ENCODE peak calls at places on chromosomes 11 and 22, in six cellular contexts. C is breast epithelium, W is fibroblast of mammary gland, D is M059J, Q is COR-L47, B is HS-5. P is an unnamed sample.

GRCh38 chr11:34512810-34513673 is 552 bp downstream of the ELF5 start:
- DNase-seq in C (peak; percentile 40), W (peak; percentile 43), D (peak; percentile 50), Q (peak; percentile 23), B (no peak), P (peak; percentile 53)

GRCh38 chr22:38338772-38339379 is 21.6 kb upstream of the CSNK1E start:
- DNase-seq in C (no peak), W (no peak), D (peak; percentile 43), Q (no peak), B (no peak), P (no peak)

GRCh38 chr11:100671471-100671870 is 15.6 kb upstream of the ARHGAP42 start:
- DNase-seq in C (no peak), W (no peak), D (peak; percentile 91), Q (no peak), B (no peak), P (no peak)

GRCh38 chr11:3949132-3949531 is 93.7 kb downstream of the STIM1 start:
- DNase-seq in C (no peak), W (no peak), D (no peak), Q (no peak), B (no peak), P (no peak)

GRCh38 chr11:19817870-19818269 is 105.2 kb downstream of the NAV2 start:
- DNase-seq in C (no peak), W (no peak), D (no peak), Q (no peak), B (no peak), P (no peak)

GRCh38 chr11:13983081-13983751 is 20.7 kb downstream of the SPON1 start:
- DNase-seq in C (no peak), W (peak; percentile 63), D (peak; percentile 57), Q (no peak), B (no peak), P (no peak)

GRCh38 chr11:5722622-5723021 is 13.6 kb upstream of the OR56B1 start:
- DNase-seq in C (no peak), W (no peak), D (no peak), Q (no peak), B (no peak), P (no peak)

GRCh38 chr11:68127791-68128681 is 6.8 kb upstream of the CHKA start:
- DNase-seq in C (peak; percentile 84), W (no peak), D (peak; percentile 38), Q (no peak), B (no peak), P (no peak)

GRCh38 chr22:23774922-23775436 is 2.3 kb downstream of the MMP11 start:
- DNase-seq in C (no peak), W (peak; percentile 43), D (peak; percentile 38), Q (no peak), B (no peak), P (no peak)

GRCh38 chr22:44661659-44662569 is 40.1 kb upstream of the PRR5 start:
- DNase-seq in C (no peak), W (no peak), D (no peak), Q (no peak), B (no peak), P (no peak)

GRCh38 chr11:87223816-87224215 is 186.1 kb downstream of the TMEM135 start:
- DNase-seq in C (no peak), W (peak; percentile 81), D (peak; percentile 12), Q (no peak), B (peak; percentile 57), P (no peak)

GRCh38 chr11:125348704-125349635 is 147.1 kb downstream of the FEZ1 start:
- DNase-seq in C (no peak), W (peak; percentile 22), D (peak; percentile 17), Q (peak; percentile 18), B (no peak), P (peak; percentile 58)

GRCh38 chr11:19627566-19627965 is 85.1 kb upstream of the NAV2 start:
- DNase-seq in C (no peak), W (no peak), D (no peak), Q (no peak), B (no peak), P (no peak)

GRCh38 chr22:36048911-36049677 is 20.5 kb upstream of the RBFOX2 start:
- DNase-seq in C (no peak), W (peak; percentile 18), D (peak; percentile 45), Q (no peak), B (no peak), P (no peak)

GRCh38 chr11:73230276-73230875 is 12.3 kb downstream of the P2RY2 start:
- DNase-seq in C (no peak), W (no peak), D (no peak), Q (no peak), B (no peak), P (no peak)

GRCh38 chr22:29664731-29665130 is 55.1 kb upstream of the CABP7 start:
- DNase-seq in C (peak; percentile 26), W (no peak), D (no peak), Q (no peak), B (no peak), P (no peak)

GRCh38 chr11:3130269-3131071 is 34.6 kb downstream of the OSBPL5 start:
- DNase-seq in C (peak; percentile 91), W (no peak), D (no peak), Q (no peak), B (no peak), P (peak; percentile 82)

GRCh38 chr22:41650229-41650628 is 29.1 kb downstream of the XRCC6 start:
- DNase-seq in C (no peak), W (no peak), D (no peak), Q (no peak), B (no peak), P (no peak)

GRCh38 chr11:72828081-72828567 is 13.9 kb downstream of the ATG16L2 start:
- DNase-seq in C (no peak), W (peak; percentile 60), D (peak; percentile 65), Q (no peak), B (no peak), P (no peak)

GRCh38 chr11:70721006-70721405 is 322.7 kb downstream of the CTTN start:
- DNase-seq in C (no peak), W (no peak), D (no peak), Q (no peak), B (no peak), P (no peak)

GRCh38 chr22:20035375-20036084 is 14.6 kb downstream of the TANGO2 start:
- DNase-seq in C (no peak), W (no peak), D (no peak), Q (no peak), B (no peak), P (no peak)

GRCh38 chr11:63180536-63180935 is 36.5 kb upstream of the SLC22A24 start:
- DNase-seq in C (no peak), W (no peak), D (no peak), Q (no peak), B (no peak), P (no peak)

GRCh38 chr22:49751968-49752597 is 75.6 kb downstream of the BRD1 start:
- DNase-seq in C (no peak), W (no peak), D (no peak), Q (no peak), B (no peak), P (no peak)

GRCh38 chr22:17982572-17983141 is 41.7 kb downstream of the MICAL3 start:
- DNase-seq in C (no peak), W (no peak), D (no peak), Q (no peak), B (no peak), P (no peak)

GRCh38 chr11:93288079-93288478 is 42.5 kb upstream of the DEUP1 start:
- DNase-seq in C (no peak), W (no peak), D (no peak), Q (peak; percentile 4), B (no peak), P (no peak)

GRCh38 chr11:127627629-127628462 is 627.3 kb upstream of the KIRREL3 start:
- DNase-seq in C (peak; percentile 17), W (no peak), D (peak; percentile 56), Q (peak; percentile 96), B (no peak), P (peak; percentile 24)

GRCh38 chr11:130428271-130428670 is at the start of gene ADAMTS8:
- DNase-seq in C (no peak), W (no peak), D (no peak), Q (peak; percentile 5), B (no peak), P (no peak)

GRCh38 chr11:121435132-121435531 is 17.0 kb upstream of the SORL1 start:
- DNase-seq in C (no peak), W (no peak), D (no peak), Q (no peak), B (no peak), P (no peak)

P was measured in RWPE1.